ENCODE peak calls at places on chromosomes 4 and X, in four cellular contexts. Z is A549, E is foreskin fibroblast, S is GM12865. T is an unnamed sample.

GRCh38 chrX:3549442-3549875 is 164.0 kb downstream of the PRKX start:
- DNase-seq in E (peak), S (no peak), Z (peak), T (no peak)

GRCh38 chrX:21683910-21684309 is 25.8 kb upstream of the KLHL34 start:
- DNase-seq in E (no peak), Z (no peak), S (no peak), T (no peak)

GRCh38 chr4:81723044-81723884 is 251.6 kb upstream of the RASGEF1B start:
- DNase-seq in Z (no peak), S (no peak), E (no peak), T (no peak)

GRCh38 chr4:16667464-16667863 is 231.0 kb downstream of the LDB2 start:
- DNase-seq in Z (no peak), E (peak), S (no peak), T (no peak)

GRCh38 chr4:16067515-16067914 is 16.3 kb downstream of the PROM1 start:
- DNase-seq in S (no peak), Z (no peak), E (no peak), T (no peak)

GRCh38 chrX:71367396-71367795 is 1.2 kb downstream of the TAF1 start:
- DNase-seq in E (no peak), Z (peak), S (peak), T (no peak)

GRCh38 chr4:150315175-150315574 is 236.9 kb downstream of the DCLK2 start:
- DNase-seq in Z (no peak), E (no peak), S (no peak), T (no peak)

GRCh38 chr4:5276475-5277045 is 225.3 kb downstream of the STK32B start:
- DNase-seq in E (no peak), S (no peak), Z (no peak), T (no peak)

GRCh38 chr4:142016031-142016430 is 379.6 kb downstream of the IL15 start:
- DNase-seq in Z (no peak), E (no peak), S (no peak), T (no peak)

GRCh38 chr4:56469489-56470210 is 2.2 kb downstream of the SRP72 start:
- DNase-seq in S (peak), E (no peak), Z (no peak), T (no peak)

GRCh38 chr4:74431113-74431826 is 13.7 kb upstream of the AREG start:
- DNase-seq in S (no peak), Z (no peak), E (no peak), T (no peak)

GRCh38 chr4:87073570-87074470 is 139.0 kb downstream of the AFF1 start:
- DNase-seq in E (no peak), Z (no peak), S (peak), T (no peak)

GRCh38 chrX:13007519-13008188 is 32.7 kb downstream of the TMSB4X start:
- DNase-seq in Z (no peak), S (peak), E (no peak), T (no peak)

GRCh38 chrX:46574337-46574940 is 874 bp downstream of the CHST7 start:
- DNase-seq in Z (peak), E (no peak), S (peak), T (no peak)